ENCODE peak calls at places on chromosomes 6 and 20, in four cellular contexts. One of them, this sample, is unnamed.
A peak's percentile ranks its signal among the peaks of the same experiment; 100 is the strongest.

GRCh38 chr6:41560440-41561192 is 14.4 kb downstream of the FOXP4 start:
- DNase-seq in HCEC 1CT: no peak
- DNase-seq in activated CD4-positive, CD25-positive, alpha-beta regulatory T cell: peak; percentile 55
- DNase-seq in NCI-H1105: no peak
- DNase-seq in this sample: no peak

GRCh38 chr20:31515072-31515774 is 981 bp downstream of the HM13 start:
- DNase-seq in NCI-H1105: no peak
- DNase-seq in activated CD4-positive, CD25-positive, alpha-beta regulatory T cell: no peak
- DNase-seq in HCEC 1CT: no peak
- DNase-seq in this sample: no peak

GRCh38 chr20:41609476-41609875 is 8.7 kb downstream of the CHD6 start:
- DNase-seq in NCI-H1105: no peak
- DNase-seq in HCEC 1CT: no peak
- DNase-seq in activated CD4-positive, CD25-positive, alpha-beta regulatory T cell: no peak
- DNase-seq in this sample: no peak

GRCh38 chr6:142822882-142823578 is 121.9 kb downstream of the HIVEP2 start:
- DNase-seq in HCEC 1CT: no peak
- DNase-seq in NCI-H1105: peak; percentile 52
- DNase-seq in activated CD4-positive, CD25-positive, alpha-beta regulatory T cell: no peak
- DNase-seq in this sample: peak; percentile 52

GRCh38 chr6:46207174-46207573 is 36.4 kb upstream of the ENPP5 start:
- DNase-seq in HCEC 1CT: no peak
- DNase-seq in activated CD4-positive, CD25-positive, alpha-beta regulatory T cell: no peak
- DNase-seq in NCI-H1105: no peak
- DNase-seq in this sample: no peak

GRCh38 chr20:44142416-44142815 is 44.6 kb downstream of the JPH2 start:
- DNase-seq in NCI-H1105: no peak
- DNase-seq in HCEC 1CT: no peak
- DNase-seq in activated CD4-positive, CD25-positive, alpha-beta regulatory T cell: no peak
- DNase-seq in this sample: no peak

GRCh38 chr6:139587469-139587868 is 213.0 kb upstream of the CITED2 start:
- DNase-seq in activated CD4-positive, CD25-positive, alpha-beta regulatory T cell: no peak
- DNase-seq in NCI-H1105: no peak
- DNase-seq in HCEC 1CT: peak; percentile 99
- DNase-seq in this sample: no peak

GRCh38 chr6:20260360-20260759 is 48.1 kb upstream of the MBOAT1 start:
- DNase-seq in HCEC 1CT: no peak
- DNase-seq in activated CD4-positive, CD25-positive, alpha-beta regulatory T cell: no peak
- DNase-seq in NCI-H1105: no peak
- DNase-seq in this sample: no peak

GRCh38 chr20:24543741-24544140 is 74.3 kb downstream of the SYNDIG1 start:
- DNase-seq in NCI-H1105: no peak
- DNase-seq in activated CD4-positive, CD25-positive, alpha-beta regulatory T cell: no peak
- DNase-seq in HCEC 1CT: no peak
- DNase-seq in this sample: no peak

GRCh38 chr6:7050911-7051779 is 56.6 kb upstream of the RREB1 start:
- DNase-seq in NCI-H1105: peak; percentile 49
- DNase-seq in HCEC 1CT: no peak
- DNase-seq in activated CD4-positive, CD25-positive, alpha-beta regulatory T cell: no peak
- DNase-seq in this sample: no peak

GRCh38 chr6:35035481-35036030 is 105.6 kb downstream of the TCP11 start:
- DNase-seq in HCEC 1CT: no peak
- DNase-seq in activated CD4-positive, CD25-positive, alpha-beta regulatory T cell: no peak
- DNase-seq in NCI-H1105: no peak
- DNase-seq in this sample: no peak

GRCh38 chr6:452301-453067 is 60.9 kb downstream of the IRF4 start:
- DNase-seq in NCI-H1105: no peak
- DNase-seq in activated CD4-positive, CD25-positive, alpha-beta regulatory T cell: no peak
- DNase-seq in HCEC 1CT: no peak
- DNase-seq in this sample: no peak

GRCh38 chr6:2666906-2667575 is 83.7 kb downstream of the MYLK4 start:
- DNase-seq in NCI-H1105: no peak
- DNase-seq in HCEC 1CT: no peak
- DNase-seq in activated CD4-positive, CD25-positive, alpha-beta regulatory T cell: no peak
- DNase-seq in this sample: no peak

GRCh38 chr6:33854572-33855030 is 50.8 kb upstream of the MLN start:
- DNase-seq in NCI-H1105: peak; percentile 77
- DNase-seq in activated CD4-positive, CD25-positive, alpha-beta regulatory T cell: no peak
- DNase-seq in HCEC 1CT: no peak
- DNase-seq in this sample: peak; percentile 33

GRCh38 chr6:3916211-3916610 is 67.0 kb downstream of the FAM50B start:
- DNase-seq in NCI-H1105: no peak
- DNase-seq in HCEC 1CT: no peak
- DNase-seq in activated CD4-positive, CD25-positive, alpha-beta regulatory T cell: no peak
- DNase-seq in this sample: no peak

GRCh38 chr6:79946242-79946641 is 1.1 kb downstream of the ELOVL4 start:
- DNase-seq in HCEC 1CT: peak; percentile 32
- DNase-seq in NCI-H1105: peak; percentile 40
- DNase-seq in activated CD4-positive, CD25-positive, alpha-beta regulatory T cell: no peak
- DNase-seq in this sample: peak; percentile 22

GRCh38 chr6:158684745-158685355 is 35.0 kb downstream of the SYTL3 start:
- DNase-seq in NCI-H1105: no peak
- DNase-seq in activated CD4-positive, CD25-positive, alpha-beta regulatory T cell: no peak
- DNase-seq in HCEC 1CT: no peak
- DNase-seq in this sample: no peak

GRCh38 chr20:34512266-34512954 is 3.8 kb upstream of the DYNLRB1 start:
- DNase-seq in HCEC 1CT: no peak
- DNase-seq in activated CD4-positive, CD25-positive, alpha-beta regulatory T cell: no peak
- DNase-seq in NCI-H1105: no peak
- DNase-seq in this sample: no peak

GRCh38 chr20:57661201-57662027 is 41.2 kb upstream of the ZBP1 start:
- DNase-seq in NCI-H1105: no peak
- DNase-seq in HCEC 1CT: no peak
- DNase-seq in activated CD4-positive, CD25-positive, alpha-beta regulatory T cell: no peak
- DNase-seq in this sample: no peak

GRCh38 chr6:150964765-150965164 is 99.3 kb downstream of the MTHFD1L start:
- DNase-seq in HCEC 1CT: no peak
- DNase-seq in activated CD4-positive, CD25-positive, alpha-beta regulatory T cell: no peak
- DNase-seq in NCI-H1105: no peak
- DNase-seq in this sample: no peak

GRCh38 chr6:99789767-99790166 is 183.1 kb downstream of the PRDM13 start:
- DNase-seq in HCEC 1CT: no peak
- DNase-seq in NCI-H1105: no peak
- DNase-seq in activated CD4-positive, CD25-positive, alpha-beta regulatory T cell: no peak
- DNase-seq in this sample: no peak

This sample was measured in NCI-H1694.